ENCODE peak calls at places on chromosome 12, in five cellular contexts. O, G, R, K and H are unnamed samples.

GRCh38 chr12:128807161-128807724 is 16.5 kb downstream of the SLC15A4 start:
- DNase-seq in O (no peak), G (no peak), R (no peak), K (no peak), H (no peak)

GRCh38 chr12:63150255-63151060 is 543 bp downstream of the AVPR1A start:
- DNase-seq in O (no peak), G (peak), R (no peak), K (no peak), H (peak)

GRCh38 chr12:9872116-9872515 is 3.0 kb upstream of the CLEC2B start:
- DNase-seq in O (no peak), G (no peak), R (no peak), K (no peak), H (no peak)

GRCh38 chr12:26740348-26740747 is 92.6 kb downstream of the ITPR2 start:
- DNase-seq in O (no peak), G (no peak), R (no peak), K (no peak), H (no peak)

GRCh38 chr12:124394462-124395128 is 99.7 kb downstream of the RFLNA start:
- DNase-seq in O (no peak), G (no peak), R (no peak), K (peak), H (no peak)

GRCh38 chr12:54189198-54189539 is 384 bp upstream of the SMUG1 start:
- DNase-seq in O (no peak), G (no peak), R (no peak), K (no peak), H (no peak)

GRCh38 chr12:120820885-120821510 is 83.2 kb downstream of the SPPL3 start:
- DNase-seq in O (no peak), G (no peak), R (no peak), K (no peak), H (no peak)

GRCh38 chr12:2739832-2740641 is 54.7 kb upstream of the FKBP4 start:
- DNase-seq in O (no peak), G (peak), R (no peak), K (peak), H (peak)

GRCh38 chr12:74337951-74338350 is 199.7 kb upstream of the ATXN7L3B start:
- DNase-seq in O (no peak), G (no peak), R (no peak), K (peak), H (peak)

GRCh38 chr12:112820796-112821195 is 29.2 kb downstream of the RPH3A start:
- DNase-seq in O (no peak), G (no peak), R (no peak), K (no peak), H (no peak)

GRCh38 chr12:49121047-49121696 is 10.0 kb downstream of the TUBA1B start:
- DNase-seq in O (peak), G (peak), R (no peak), K (peak), H (peak)

GRCh38 chr12:40312982-40313576 is 88.3 kb downstream of the LRRK2 start:
- DNase-seq in O (no peak), G (no peak), R (no peak), K (peak), H (peak)

GRCh38 chr12:93537769-93538168 is 34.7 kb upstream of the SOCS2 start:
- DNase-seq in O (no peak), G (no peak), R (no peak), K (no peak), H (no peak)

GRCh38 chr12:58745348-58746125 is 174.8 kb downstream of the LRIG3 start:
- DNase-seq in O (no peak), G (peak), R (no peak), K (no peak), H (no peak)

GRCh38 chr12:27564612-27565213 is 40.7 kb downstream of the PPFIBP1 start:
- DNase-seq in O (no peak), G (peak), R (no peak), K (no peak), H (no peak)

GRCh38 chr12:26524862-26525465 is 308.0 kb downstream of the ITPR2 start:
- DNase-seq in O (no peak), G (peak), R (no peak), K (peak), H (peak)

GRCh38 chr12:43337571-43338497 is 214.2 kb downstream of the ADAMTS20 start:
- DNase-seq in O (no peak), G (no peak), R (no peak), K (no peak), H (peak)

GRCh38 chr12:103249614-103250013 is 246.2 kb downstream of the C12orf42 start:
- DNase-seq in O (no peak), G (no peak), R (no peak), K (no peak), H (no peak)

GRCh38 chr12:128794661-128795529 is 28.9 kb downstream of the SLC15A4 start:
- DNase-seq in O (no peak), G (no peak), R (peak), K (no peak), H (no peak)

GRCh38 chr12:10652192-10652591 is 21.7 kb downstream of the STYK1 start:
- DNase-seq in O (no peak), G (no peak), R (no peak), K (peak), H (no peak)

GRCh38 chr12:19044877-19045276 is 84.7 kb upstream of the PLEKHA5 start:
- DNase-seq in O (no peak), G (no peak), R (no peak), K (no peak), H (no peak)

GRCh38 chr12:39619660-39620433 is at the start of gene ABCD2:
- DNase-seq in O (peak), G (peak), R (peak), K (peak), H (peak)

GRCh38 chr12:6039894-6040601 is 84.4 kb downstream of the VWF start:
- DNase-seq in O (peak), G (peak), R (peak), K (peak), H (peak)

GRCh38 chr12:31966558-31967205 is 7.5 kb downstream of the RESF1 start:
- DNase-seq in O (no peak), G (peak), R (no peak), K (no peak), H (no peak)

GRCh38 chr12:27555316-27555715 is 31.3 kb downstream of the PPFIBP1 start:
- DNase-seq in O (no peak), G (no peak), R (no peak), K (no peak), H (no peak)

GRCh38 chr12:46675736-46676135 is 150.1 kb downstream of the SLC38A4 start:
- DNase-seq in O (peak), G (peak), R (peak), K (peak), H (peak)

GRCh38 chr12:120413901-120414695 is 23.8 kb upstream of the COX6A1 start:
- DNase-seq in O (no peak), G (peak), R (no peak), K (no peak), H (no peak)

GRCh38 chr12:121861549-121862254 is 3.0 kb upstream of the HPD start:
- DNase-seq in O (no peak), G (peak), R (no peak), K (no peak), H (peak)

GRCh38 chr12:67422081-67422480 is 152.9 kb downstream of the CAND1 start:
- DNase-seq in O (no peak), G (no peak), R (no peak), K (no peak), H (no peak)

GRCh38 chr12:111244673-111245072 is 124.2 kb downstream of the PHETA1 start:
- DNase-seq in O (no peak), G (no peak), R (no peak), K (no peak), H (no peak)

GRCh38 chr12:69834566-69834965 is 9.5 kb downstream of the MYRFL start:
- DNase-seq in O (no peak), G (no peak), R (no peak), K (no peak), H (no peak)

GRCh38 chr12:50415899-50416479 is 15.3 kb downstream of the LARP4 start:
- DNase-seq in O (no peak), G (no peak), R (no peak), K (no peak), H (no peak)

GRCh38 chr12:48750769-48751356 is 34.4 kb upstream of the CCNT1 start:
- DNase-seq in O (no peak), G (no peak), R (no peak), K (no peak), H (no peak)

GRCh38 chr12:1691123-1692007 is 495 bp downstream of the ADIPOR2 start:
- DNase-seq in O (peak), G (peak), R (peak), K (no peak), H (peak)

DNA sequence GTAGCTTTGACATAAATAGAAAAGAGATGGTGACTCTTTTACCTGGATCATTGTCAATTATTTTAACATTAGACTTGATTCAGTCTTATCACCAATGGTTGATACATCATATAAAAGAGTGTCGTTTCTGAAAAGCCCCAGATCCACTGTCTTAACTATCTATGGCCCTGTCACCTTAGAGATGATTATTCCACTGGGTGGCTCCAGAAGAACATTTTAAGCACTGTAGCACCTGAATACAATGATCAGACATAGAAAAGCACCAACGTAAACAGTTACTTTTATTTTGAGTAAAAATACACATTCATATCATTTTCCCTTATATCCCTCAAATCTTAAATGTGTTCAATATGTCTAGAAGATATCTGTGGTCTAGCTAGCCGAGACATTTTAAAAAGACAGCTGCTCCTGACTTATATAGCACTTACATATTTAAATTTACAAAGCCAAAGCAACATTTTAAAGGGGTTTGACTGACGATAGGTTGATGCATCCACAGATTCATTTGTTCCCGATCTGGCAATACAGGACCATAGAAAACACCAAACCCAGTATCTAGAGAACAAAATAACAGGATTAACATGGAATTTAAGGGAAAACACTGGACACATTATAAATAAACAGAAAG is 32.9 kb downstream of the TSPAN8 start:
- DNase-seq in O (no peak), G (no peak), R (no peak), K (no peak), H (no peak)
- TF ChIP-seq CTCF in O (no peak), G (no peak), R (no peak), K (no peak), H (no peak)

GRCh38 chr12:64584173-64584555 is 26.1 kb upstream of the RASSF3 start:
- DNase-seq in O (no peak), G (no peak), R (no peak), K (no peak), H (no peak)
- TF ChIP-seq CTCF in O (no peak), G (no peak), R (no peak), K (no peak), H (no peak)

DNA sequence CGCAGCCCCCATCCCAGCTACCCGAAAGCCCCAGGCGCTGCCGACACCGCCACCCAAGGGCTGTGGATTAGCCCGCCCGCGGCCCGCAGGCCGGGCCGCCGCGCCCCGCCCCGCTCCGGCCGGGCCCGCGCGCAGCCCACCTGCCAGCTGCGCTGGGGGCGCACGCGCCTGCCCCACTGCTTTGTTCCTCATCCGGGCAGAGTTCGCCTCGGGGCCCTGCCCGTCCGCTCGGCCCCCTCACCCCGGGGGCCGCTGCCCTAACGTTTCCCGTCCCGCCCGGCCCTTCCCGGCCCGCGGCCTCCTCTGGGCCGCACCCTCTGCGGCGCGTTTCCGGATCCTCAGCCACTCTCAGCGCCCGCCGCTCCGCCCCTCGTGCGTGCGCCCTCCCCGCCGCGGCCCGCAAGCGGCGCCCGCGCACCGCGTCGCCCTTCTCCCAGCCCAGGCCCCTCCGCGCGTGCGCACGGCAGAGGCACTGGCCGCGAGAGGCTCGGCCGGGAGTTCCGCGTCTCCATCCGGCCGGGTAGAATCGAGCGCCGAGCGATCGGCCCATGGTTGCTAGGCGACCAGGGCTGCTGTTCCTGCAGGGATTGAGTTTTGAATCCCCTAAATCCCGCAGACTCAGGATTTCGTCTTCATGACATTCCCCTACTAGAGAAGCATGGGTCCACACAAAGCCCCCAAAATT is at the start of gene PRDM4:
- DNase-seq in O (peak), G (peak), R (peak), K (peak), H (peak)
- TF ChIP-seq CTCF in O (no peak), G (peak), R (peak), K (no peak), H (no peak)

GRCh38 chr12:82896286-82896685 is 209.6 kb downstream of the TMTC2 start:
- DNase-seq in O (no peak), G (no peak), R (no peak), K (no peak), H (no peak)

DNA sequence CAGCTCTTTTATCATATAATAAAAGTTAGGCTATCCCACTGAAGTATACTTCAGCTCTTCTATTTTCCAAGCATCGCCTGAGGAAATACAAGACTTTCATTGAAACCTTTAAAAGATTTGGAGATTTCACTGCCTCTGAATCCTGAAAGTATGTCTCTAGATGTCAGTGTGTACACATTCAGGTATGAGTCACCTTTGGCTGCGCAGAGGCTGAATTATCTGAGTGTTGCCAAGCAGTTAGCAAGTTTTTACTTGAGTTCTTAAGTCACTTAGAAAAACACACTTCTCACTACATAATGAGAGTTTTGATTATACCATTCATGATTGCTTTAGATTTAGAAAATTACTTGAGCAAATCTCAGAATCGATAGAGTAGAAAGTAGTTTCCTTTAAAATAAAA is 210.3 kb downstream of the TMTC2 start:
- DNase-seq in O (no peak), G (no peak), R (no peak), K (peak), H (peak)
- TF ChIP-seq CTCF in O (no peak), G (no peak), R (no peak), K (no peak), H (no peak)

DNA sequence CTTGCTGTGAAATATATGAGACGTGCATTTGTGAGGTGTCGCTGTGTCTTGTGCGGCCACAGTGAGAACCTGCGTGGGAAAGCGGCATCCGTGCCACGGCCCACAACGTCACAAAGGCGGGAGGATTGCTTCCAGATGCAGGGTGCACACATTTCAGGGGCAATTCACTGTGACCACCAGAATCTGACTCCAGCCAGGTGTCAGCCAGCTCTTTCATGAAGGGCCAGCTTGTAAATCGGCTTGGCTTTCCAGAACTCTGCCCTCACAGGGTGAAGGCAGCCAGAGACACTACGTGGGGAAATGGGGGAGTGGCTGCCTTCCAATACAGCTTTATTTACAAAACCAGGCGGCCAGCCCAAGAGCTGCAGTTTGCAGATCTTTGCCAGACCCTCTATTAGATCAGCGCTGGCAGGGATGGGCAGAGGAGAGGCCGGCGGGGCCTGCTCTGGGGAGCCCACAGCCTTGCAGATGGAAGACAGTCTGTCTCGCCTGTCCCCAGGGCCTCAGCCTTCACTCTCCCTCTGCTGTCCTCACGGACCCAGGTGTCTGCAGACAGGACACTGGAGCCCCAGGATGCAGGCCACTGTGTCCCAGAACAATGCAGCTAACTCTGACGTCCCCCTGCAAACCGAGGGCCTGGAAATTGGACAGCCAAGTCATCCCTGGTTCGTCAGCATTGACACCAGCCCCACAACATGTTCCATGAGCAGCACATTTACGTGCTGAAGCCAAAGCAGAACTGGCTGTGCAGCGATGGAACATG is 53.5 kb downstream of the ADGRD1 start:
- DNase-seq in O (no peak), G (peak), R (no peak), K (no peak), H (no peak)
- TF ChIP-seq CTCF in O (no peak), G (no peak), R (no peak), K (no peak), H (no peak)

GRCh38 chr12:29241821-29242591 is 92.9 kb downstream of the FAR2 start:
- DNase-seq in O (no peak), G (peak), R (peak), K (peak), H (peak)
- TF ChIP-seq CTCF in O (no peak), G (no peak), R (no peak), K (peak), H (peak)